ENCODE peak calls at places on chromosome 14, in four cellular contexts. Z is H9, I is keratinocyte, Q is HCT116. U is an unnamed sample.

GRCh38 chr14:95537298-95538089 is 2.6 kb downstream of the GLRX5 start:
- DNase-seq in Z (no peak), I (no peak), Q (no peak), U (no peak)

GRCh38 chr14:95524706-95525512 is 8.5 kb upstream of the SYNE3 start:
- DNase-seq in Z (no peak), I (no peak), Q (peak), U (no peak)

GRCh38 chr14:22589096-22589839 is at the start of gene DAD1:
- DNase-seq in Z (peak), I (peak), Q (peak), U (peak)

GRCh38 chr14:98816195-98816594 is 455.8 kb downstream of the BCL11B start:
- DNase-seq in Z (no peak), I (no peak), Q (no peak), U (no peak)

GRCh38 chr14:95361373-95362179 is 41.9 kb upstream of the CLMN start:
- DNase-seq in Z (peak), I (peak), Q (peak), U (peak)

GRCh38 chr14:54366726-54367707 is 29.8 kb upstream of the CDKN3 start:
- DNase-seq in Z (peak), I (no peak), Q (peak), U (peak)

GRCh38 chr14:94897092-94897491 is 127.2 kb upstream of the GSC start:
- DNase-seq in Z (no peak), I (no peak), Q (no peak), U (no peak)

GRCh38 chr14:76962303-76962660 is 66.2 kb downstream of the IRF2BPL start:
- DNase-seq in Z (no peak), I (no peak), Q (no peak), U (no peak)

GRCh38 chr14:88934231-88934898 is 109.9 kb downstream of the TTC8 start:
- DNase-seq in Z (no peak), I (no peak), Q (no peak), U (no peak)

GRCh38 chr14:24299255-24300191 is at the start of the genes DHRS1 and NOP9:
- DNase-seq in Z (peak), I (no peak), Q (peak), U (peak)

GRCh38 chr14:31781578-31781977 is 220.4 kb downstream of the NUBPL start:
- DNase-seq in Z (no peak), I (no peak), Q (no peak), U (no peak)

GRCh38 chr14:53109028-53109687 is 44.0 kb downstream of the DDHD1 start:
- DNase-seq in Z (no peak), I (no peak), Q (no peak), U (peak)

GRCh38 chr14:61528591-61529021 is 166.7 kb upstream of the HIF1A start:
- DNase-seq in Z (no peak), I (peak), Q (no peak), U (no peak)

GRCh38 chr14:90454041-90455000 is 57.5 kb downstream of the CALM1 start:
- DNase-seq in Z (peak), I (peak), Q (peak), U (no peak)

GRCh38 chr14:99327458-99328250 is 55.7 kb upstream of the BCL11B start:
- DNase-seq in Z (peak), I (peak), Q (no peak), U (no peak)

GRCh38 chr14:28515571-28515970 is 251.0 kb upstream of the FOXG1 start:
- DNase-seq in Z (no peak), I (no peak), Q (no peak), U (no peak)

GRCh38 chr14:90508073-90508472 is 111.2 kb downstream of the CALM1 start:
- DNase-seq in Z (no peak), I (no peak), Q (no peak), U (no peak)

GRCh38 chr14:49892636-49893308 is at the start of gene ARF6:
- DNase-seq in Z (peak), I (no peak), Q (peak), U (peak)
- TF ChIP-seq CTCF in Z (no peak), I (no peak), Q (no peak), U (no peak)

DNA sequence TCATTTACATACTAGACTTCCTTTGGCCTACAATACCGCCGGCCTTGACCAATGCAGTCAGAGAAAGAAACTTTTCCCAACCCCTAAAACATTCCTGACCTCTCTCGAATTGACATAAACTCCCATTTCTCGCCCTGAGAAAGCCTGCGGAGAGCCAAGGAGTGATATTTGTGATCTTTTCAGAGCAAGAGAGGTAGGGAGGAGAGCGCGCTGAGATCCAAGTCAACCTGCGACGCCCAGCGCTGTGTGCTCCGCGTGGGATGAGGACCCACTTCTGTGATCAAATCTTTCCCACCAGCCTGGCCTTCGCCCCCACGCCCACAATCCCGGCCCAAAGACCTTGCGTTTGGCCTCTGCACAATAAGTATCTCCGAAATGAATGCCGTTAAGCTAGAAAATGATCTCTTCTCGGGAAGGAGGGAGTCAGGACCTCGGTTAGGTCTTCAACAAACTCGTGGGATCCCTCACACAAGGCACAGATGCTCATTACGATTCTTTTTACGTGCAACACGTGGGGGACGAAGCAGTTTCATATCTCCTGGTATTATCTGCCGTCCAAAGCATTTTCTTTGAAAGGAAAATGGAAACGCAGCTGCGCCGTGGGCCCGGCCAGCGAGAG is 6.3 kb upstream of the NPAS3 start:
- DNase-seq in Z (no peak), I (no peak), Q (no peak), U (no peak)
- H3K9ac ChIP-seq in Z (no peak), I (no peak), Q (no peak), U (no peak)

GRCh38 chr14:65975865-65976264 is 510.3 kb upstream of the CCDC196 start:
- DNase-seq in Z (no peak), I (no peak), Q (no peak), U (no peak)
- H3K4me2 ChIP-seq in Z (no peak), I (no peak), Q (no peak), U (no peak)

GRCh38 chr14:34895277-34895676 is 20.1 kb upstream of the BAZ1A start:
- DNase-seq in Z (no peak), I (no peak), Q (no peak), U (no peak)

GRCh38 chr14:34888186-34888585 is 13.0 kb upstream of the BAZ1A start:
- DNase-seq in Z (no peak), I (no peak), Q (no peak), U (no peak)

DNA sequence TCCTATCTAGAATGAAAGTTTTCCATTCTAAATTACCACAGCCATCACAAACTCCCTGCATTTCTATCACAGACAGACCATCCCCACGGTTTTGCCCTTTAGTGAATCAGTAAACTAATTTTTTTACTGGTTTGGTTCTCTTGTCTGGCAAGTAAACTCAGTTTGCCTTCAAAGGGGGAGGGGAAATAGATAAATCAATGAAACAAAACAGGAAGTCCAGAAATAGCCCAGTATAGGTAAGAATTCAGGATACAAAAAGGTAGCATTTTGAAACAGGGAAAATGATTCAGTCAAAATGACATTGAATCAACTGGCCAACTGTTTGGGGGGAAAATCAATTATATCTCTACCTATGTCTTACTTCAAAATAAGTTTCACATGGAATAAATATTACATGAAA is 15.8 kb upstream of the BAZ1A start:
- DNase-seq in Z (no peak), I (no peak), Q (no peak), U (no peak)
- TF ChIP-seq CTCF in Z (no peak), I (no peak), Q (no peak), U (no peak)

DNA sequence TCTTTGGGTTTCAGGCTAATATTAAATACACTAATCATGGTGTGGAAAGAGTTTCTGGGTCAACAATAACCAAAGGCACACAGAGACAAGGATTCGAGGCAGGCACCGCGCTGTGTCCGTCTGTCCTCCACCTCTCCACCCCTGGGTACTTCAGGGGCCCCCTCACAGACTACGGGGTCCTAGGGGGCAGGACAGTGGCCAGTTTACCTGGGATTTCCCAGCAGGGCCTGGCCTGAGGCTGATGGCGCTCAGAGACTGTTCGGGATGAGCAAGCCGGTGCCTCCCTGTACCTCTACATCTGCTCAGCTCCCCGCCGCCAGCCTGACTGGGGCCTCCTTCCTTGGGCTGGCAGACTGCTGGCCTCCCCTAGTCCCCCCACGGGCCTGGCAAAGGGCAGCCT is 18.1 kb upstream of the EIF5 start:
- DNase-seq in Z (no peak), I (no peak), Q (no peak), U (no peak)
- H3K9ac ChIP-seq in Z (no peak), I (no peak), Q (no peak), U (no peak)

U was measured in MM.1S.